ENCODE peak calls at places on chromosomes 16 and 17, in eight cellular contexts. G is esophagus squamous epithelium, V is adrenal gland, C is tibial nerve, T is gastrocnemius medialis, X is H54, J is NB4, F is right lobe of liver. A is an unnamed sample.
A peak's percentile ranks its signal among the peaks of the same experiment; 100 is the strongest.

GRCh38 chr16:67636713-67637112 is 8.2 kb upstream of the CARMIL2 start:
- DNase-seq in G (no peak), V (no peak), C (no peak), T (no peak), X (no peak), J (no peak), F (no peak), A (no peak)

GRCh38 chr16:86039606-86040005 is 140.6 kb downstream of the IRF8 start:
- DNase-seq in G (no peak), V (no peak), C (no peak), T (no peak), X (no peak), J (no peak), F (peak; percentile 45), A (peak; percentile 37)

GRCh38 chr17:19327039-19327776 is 35.3 kb downstream of the B9D1 start:
- DNase-seq in G (no peak), V (no peak), C (no peak), T (no peak), X (peak; percentile 79), J (no peak), F (no peak), A (peak; percentile 49)

GRCh38 chr16:81071816-81072215 is 5.2 kb downstream of the C16orf46 start:
- DNase-seq in G (no peak), V (no peak), C (no peak), T (no peak), X (peak; percentile 73), J (peak; percentile 76), F (no peak), A (no peak)

GRCh38 chr17:68460715-68461114 is 3.4 kb upstream of the WIPI1 start:
- DNase-seq in G (no peak), V (no peak), C (no peak), T (no peak), X (no peak), J (no peak), F (no peak), A (no peak)

GRCh38 chr17:80791758-80792284 is 199.8 kb upstream of the CHMP6 start:
- DNase-seq in G (no peak), V (peak; percentile 92), C (peak; percentile 68), T (peak; percentile 92), X (peak; percentile 87), J (no peak), F (no peak), A (peak; percentile 93)

GRCh38 chr16:85686912-85687591 is 1.7 kb downstream of the GINS2 start:
- DNase-seq in G (no peak), V (no peak), C (no peak), T (no peak), X (no peak), J (peak; percentile 62), F (peak; percentile 27), A (no peak)

GRCh38 chr17:8353736-8354135 is 14.1 kb downstream of the ODF4 start:
- DNase-seq in G (no peak), V (no peak), C (no peak), T (no peak), X (no peak), J (no peak), F (no peak), A (no peak)

GRCh38 chr17:33572615-33573014 is 279.5 kb upstream of the ASIC2 start:
- DNase-seq in G (no peak), V (no peak), C (no peak), T (no peak), X (no peak), J (peak; percentile 7), F (no peak), A (no peak)

GRCh38 chr17:49381793-49382192 is 19.7 kb upstream of the ZNF652 start:
- DNase-seq in G (no peak), V (no peak), C (no peak), T (no peak), X (no peak), J (no peak), F (peak; percentile 26), A (peak; percentile 89)

GRCh38 chr16:71723537-71724319 is 773 bp downstream of the PHLPP2 start:
- DNase-seq in G (no peak), V (peak; percentile 75), C (peak; percentile 54), T (peak; percentile 42), X (peak; percentile 78), J (peak; percentile 78), F (peak; percentile 80), A (peak; percentile 87)

GRCh38 chr16:50743575-50744225 is 1.8 kb downstream of the CYLD start:
- DNase-seq in G (no peak), V (no peak), C (no peak), T (no peak), X (no peak), J (no peak), F (no peak), A (no peak)

GRCh38 chr16:50740747-50741146 is 1.1 kb upstream of the CYLD start:
- DNase-seq in G (no peak), V (no peak), C (no peak), T (no peak), X (no peak), J (no peak), F (no peak), A (no peak)

GRCh38 chr16:50742521-50743150 is 750 bp downstream of the CYLD start:
- DNase-seq in G (no peak), V (peak; percentile 61), C (no peak), T (peak; percentile 34), X (peak; percentile 44), J (peak; percentile 51), F (no peak), A (no peak)

GRCh38 chr16:50741225-50741807 is 570 bp upstream of the CYLD start:
- DNase-seq in G (no peak), V (no peak), C (no peak), T (no peak), X (no peak), J (no peak), F (no peak), A (no peak)

DNA sequence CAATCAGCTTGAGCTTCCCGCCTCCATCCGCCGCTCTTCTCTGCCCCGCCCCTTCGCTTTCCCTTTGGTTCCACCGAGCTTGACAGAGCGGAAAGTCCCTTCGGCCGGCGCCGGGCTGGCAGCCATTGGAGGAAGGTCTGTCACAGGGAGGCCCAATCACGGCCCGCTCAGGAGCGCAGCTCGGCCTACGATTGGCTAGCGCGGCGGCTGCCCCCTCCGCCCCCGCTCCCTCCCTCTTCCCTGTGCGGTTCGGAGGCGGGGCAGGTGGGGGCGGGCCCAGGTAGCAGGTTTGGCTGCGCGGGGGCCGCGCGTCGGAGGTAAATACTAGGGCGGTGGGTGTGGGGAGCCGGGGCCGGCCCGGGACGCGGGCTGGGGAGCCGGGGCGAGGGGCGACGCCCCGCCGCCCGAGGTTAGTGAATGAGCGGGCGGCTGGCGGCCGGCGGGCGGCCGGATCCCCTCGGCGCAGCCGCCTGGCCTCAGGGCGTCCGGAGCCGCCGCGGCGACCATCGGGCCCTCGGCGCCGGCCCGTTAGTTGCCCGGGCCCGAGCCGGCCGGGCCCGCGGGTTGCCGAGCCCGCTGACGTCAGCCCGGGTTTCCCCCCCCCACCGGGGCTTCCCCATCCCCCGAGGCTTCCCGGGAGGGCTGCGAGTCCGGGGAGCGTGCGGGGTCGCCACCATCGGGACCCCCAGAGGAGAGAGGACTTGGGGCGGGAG is at the start of gene CYLD:
- DNase-seq in G (peak; percentile 98), V (peak; percentile 100), C (peak; percentile 98), T (peak; percentile 100), X (peak; percentile 93), J (peak; percentile 100), F (peak; percentile 100), A (peak; percentile 100)
- TF ChIP-seq POLR2A in G (peak; percentile 89), V (peak; percentile 86), C (no peak), T (peak; percentile 97), X (no peak), J (peak; percentile 25), F (peak; percentile 81), A (peak; percentile 29)

DNA sequence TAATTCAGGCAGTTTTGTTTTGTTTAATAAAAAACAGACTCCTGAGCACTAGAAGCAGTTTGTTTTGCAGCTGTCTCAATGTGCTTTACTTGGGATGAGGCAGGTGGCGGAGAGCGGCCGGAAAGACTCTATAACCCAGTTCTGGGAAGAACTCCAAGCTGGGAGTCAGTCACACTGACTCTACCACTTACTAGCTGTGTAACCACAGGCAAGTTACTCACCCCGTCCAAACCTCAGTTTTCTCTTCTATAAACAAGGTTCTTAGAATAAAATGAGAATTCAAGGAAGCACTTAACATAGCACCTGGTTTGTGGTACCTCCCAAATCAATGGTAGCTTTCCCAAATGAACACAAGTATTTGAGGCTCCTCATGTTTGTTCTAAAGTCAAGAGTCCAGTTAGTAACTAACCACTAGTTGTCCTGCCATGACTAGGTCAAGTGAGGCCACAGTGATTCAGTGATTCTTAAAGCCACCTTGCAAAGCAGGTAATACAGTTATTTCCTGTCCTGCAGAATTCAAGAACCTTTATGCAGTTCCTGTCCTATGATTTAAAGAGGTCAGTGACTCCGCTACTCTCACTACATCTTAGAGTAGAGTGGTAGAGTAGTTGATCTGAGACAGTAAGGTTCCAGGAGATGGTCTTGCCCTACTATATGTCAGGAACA is 2.7 kb downstream of the TXNDC17 start:
- DNase-seq in G (no peak), V (no peak), C (no peak), T (no peak), X (no peak), J (no peak), F (no peak), A (no peak)
- TF ChIP-seq POLR2A in G (no peak), V (no peak), C (no peak), T (no peak), X (no peak), J (no peak), F (no peak), A (no peak)

GRCh38 chr16:56681939-56682702 is at the start of gene MT1X:
- DNase-seq in G (peak; percentile 50), V (peak; percentile 96), C (peak; percentile 87), T (peak; percentile 95), X (peak; percentile 89), J (peak; percentile 92), F (peak; percentile 97), A (peak; percentile 98)
- TF ChIP-seq POLR2A in G (peak; percentile 98), V (peak; percentile 98), C (peak; percentile 94), T (peak; percentile 99), X (peak; percentile 90), J (peak; percentile 76), F (peak; percentile 97), A (peak; percentile 93)

DNA sequence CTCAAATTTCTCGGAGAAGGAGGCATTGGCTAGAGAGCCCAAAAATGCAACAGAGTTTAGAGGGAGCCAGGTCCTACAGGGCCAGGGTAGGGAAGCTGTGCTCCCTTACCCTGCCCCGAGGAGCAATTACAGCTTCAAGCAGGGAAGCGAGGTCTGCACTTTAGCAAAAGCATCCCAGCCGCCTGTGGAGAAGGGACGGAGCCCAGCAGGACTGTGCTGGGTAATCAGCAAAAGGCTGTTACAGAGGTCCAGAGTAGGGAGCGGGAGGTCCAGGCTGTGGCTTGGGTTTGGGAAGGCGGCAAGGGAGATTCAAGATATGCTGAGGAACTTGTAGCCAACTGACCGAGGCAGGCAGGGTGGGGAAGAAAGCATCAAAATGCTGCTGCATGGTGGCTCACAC is 162.6 kb downstream of the TMEM132E start:
- DNase-seq in G (no peak), V (no peak), C (no peak), T (no peak), X (no peak), J (no peak), F (no peak), A (peak; percentile 34)
- TF ChIP-seq POLR2A in G (no peak), V (no peak), C (no peak), T (no peak), X (no peak), J (no peak), F (no peak), A (no peak)

A was measured in sigmoid colon.